ENCODE peak calls at places on chromosomes 11 and 22, in four cellular contexts. I is globus pallidus, K is omental fat pad, W is ELF-1. X is an unnamed sample.

GRCh38 chr11:16806791-16807190 is 68.3 kb downstream of the C11orf58 start:
- DNase-seq in I (no peak), K (no peak), W (no peak), X (no peak)

GRCh38 chr22:37827056-37827455 is 3.9 kb downstream of the GALR3 start:
- DNase-seq in I (peak; percentile 51), K (no peak), W (no peak), X (peak; percentile 98)

GRCh38 chr11:69010361-69010891 is 2.6 kb downstream of the MRGPRF start:
- DNase-seq in I (no peak), K (peak; percentile 23), W (peak; percentile 28), X (peak; percentile 43)

GRCh38 chr11:69542314-69543168 is 61.1 kb downstream of the LINC01488 start:
- DNase-seq in I (no peak), K (no peak), W (no peak), X (no peak)

GRCh38 chr22:49915610-49916009 is 2.6 kb downstream of the ALG12 start:
- DNase-seq in I (no peak), K (no peak), W (peak; percentile 64), X (no peak)

GRCh38 chr11:71977743-71978418 is 20.8 kb upstream of the IL18BP start:
- DNase-seq in I (peak; percentile 70), K (no peak), W (no peak), X (peak; percentile 75)

GRCh38 chr11:82996966-82997606 is 74.6 kb downstream of the RAB30 start:
- DNase-seq in I (no peak), K (no peak), W (peak; percentile 44), X (no peak)

GRCh38 chr22:46137218-46137766 is 13.0 kb upstream of the PPARA start:
- DNase-seq in I (no peak), K (no peak), W (no peak), X (no peak)

GRCh38 chr11:69999721-70000120 is 78.4 kb upstream of the ANO1 start:
- DNase-seq in I (no peak), K (no peak), W (no peak), X (no peak)

GRCh38 chr11:64745523-64746328 is 1.8 kb upstream of the RASGRP2 start:
- DNase-seq in I (peak; percentile 31), K (peak; percentile 63), W (peak; percentile 72), X (peak; percentile 64)

GRCh38 chr22:42433754-42434153 is 1.6 kb upstream of the NFAM1 start:
- DNase-seq in I (no peak), K (no peak), W (no peak), X (peak; percentile 30)

GRCh38 chr22:44622147-44622427 is 79.9 kb upstream of the PRR5 start:
- DNase-seq in I (no peak), K (no peak), W (peak; percentile 49), X (peak; percentile 5)